ENCODE peak calls at places on chromosomes 3 and 15, in four cellular contexts. N is stimulated activated CD8-positive, alpha-beta memory T cell treated with anti-CD3 and anti-CD28 coated beads, Interleukin-15, amount 100 ng/mL, for 24 hours; K is LoVo; H is neural crest cell. T is an unnamed sample.
A peak's percentile ranks its signal among the peaks of the same experiment; 100 is the strongest.

GRCh38 chr3:122797291-122797690 is 2.4 kb downstream of the SLC49A4 start:
- DNase-seq in K (peak; percentile 49), H (no peak), N (no peak), T (no peak)

GRCh38 chr3:12946661-12947316 is 105.4 kb upstream of the RPL32 start:
- DNase-seq in H (no peak), K (no peak), N (no peak), T (no peak)

GRCh38 chr3:136332776-136333175 is 82.6 kb downstream of the PCCB start:
- DNase-seq in N (no peak), H (no peak), K (no peak), T (no peak)

GRCh38 chr3:114565201-114565600 is 271.4 kb downstream of the TIGIT start:
- DNase-seq in N (no peak), H (no peak), K (no peak), T (no peak)

GRCh38 chr3:128383316-128384235 is 83.1 kb downstream of the DNAJB8 start:
- DNase-seq in N (peak; percentile 11), H (no peak), K (peak; percentile 90), T (no peak)

GRCh38 chr3:97391167-97391566 is 373.4 kb upstream of the ARL6 start:
- DNase-seq in K (no peak), H (no peak), N (no peak), T (no peak)

GRCh38 chr3:167691366-167691765 is 37.6 kb upstream of the WDR49 start:
- DNase-seq in H (no peak), K (no peak), N (no peak), T (no peak)

GRCh38 chr3:172321035-172321434 is 127.2 kb downstream of the GHSR start:
- DNase-seq in H (no peak), K (no peak), N (no peak), T (no peak)

GRCh38 chr15:90780916-90781315 is 63.8 kb downstream of the BLM start:
- DNase-seq in N (no peak), H (no peak), K (no peak), T (no peak)

GRCh38 chr3:189914799-189915198 is 205.9 kb downstream of the P3H2 start:
- DNase-seq in H (no peak), K (peak; percentile 24), N (no peak), T (no peak)

GRCh38 chr3:137647179-137647578 is 116.9 kb upstream of the SOX14 start:
- DNase-seq in N (no peak), K (no peak), H (no peak), T (no peak)

GRCh38 chr3:195186041-195186709 is 84.8 kb downstream of the XXYLT1 start:
- DNase-seq in N (no peak), K (no peak), H (no peak), T (no peak)

GRCh38 chr15:80072285-80072684 is 12.8 kb downstream of the ZFAND6 start:
- DNase-seq in K (peak; percentile 93), H (no peak), N (no peak), T (no peak)

GRCh38 chr15:66224946-66225345 is 28.6 kb downstream of the MEGF11 start:
- DNase-seq in N (no peak), K (no peak), H (no peak), T (no peak)

GRCh38 chr3:66712210-66712609 is 211.4 kb upstream of the LRIG1 start:
- DNase-seq in H (no peak), N (no peak), K (no peak), T (no peak)

GRCh38 chr3:70736009-70736408 is 423.6 kb upstream of the MDFIC2 start:
- DNase-seq in H (no peak), K (no peak), N (no peak), T (no peak)

GRCh38 chr3:40355410-40355809 is 31.6 kb upstream of the ENTPD3 start:
- DNase-seq in N (no peak), K (no peak), H (no peak), T (no peak)

GRCh38 chr3:23075478-23075877 is 127.6 kb upstream of the UBE2E2 start:
- DNase-seq in N (no peak), K (no peak), H (no peak), T (no peak)

GRCh38 chr3:189967254-189967865 is 153.3 kb downstream of the P3H2 start:
- DNase-seq in N (no peak), K (peak; percentile 69), H (peak; percentile 42), T (no peak)

GRCh38 chr3:37266809-37267208 is 92.4 kb upstream of the LRRFIP2 start:
- DNase-seq in N (no peak), K (no peak), H (no peak), T (no peak)

GRCh38 chr3:119257654-119258410 is 17.2 kb upstream of the B4GALT4 start:
- DNase-seq in N (no peak), H (no peak), K (peak; percentile 14), T (no peak)

GRCh38 chr15:96353931-96354730 is 23.6 kb downstream of the NR2F2 start:
- DNase-seq in K (no peak), N (no peak), H (peak; percentile 75), T (no peak)

GRCh38 chr3:195159819-195160175 is 111.2 kb downstream of the XXYLT1 start:
- DNase-seq in K (no peak), H (no peak), N (no peak), T (no peak)

GRCh38 chr3:9866639-9867038 is 13.4 kb downstream of the CIDEC start:
- DNase-seq in K (no peak), N (no peak), H (no peak), T (no peak)

GRCh38 chr3:120145498-120146285 is 51.4 kb upstream of the GSK3B start:
- DNase-seq in H (no peak), N (no peak), K (peak; percentile 73), T (no peak)

T was measured in Peyer's patch.